ENCODE peak calls at places on chromosomes 13 and 19, in four cellular contexts. X is mucosa of descending colon, T is AG09309, G is ovary. W is an unnamed sample.

GRCh38 chr19:23070353-23070781 is 46.5 kb upstream of the ZNF730 start:
- DNase-seq in G (peak), T (no peak), X (peak), W (no peak)

GRCh38 chr19:46537136-46538097 is 41.8 kb upstream of the PNMA8B start:
- DNase-seq in T (no peak), X (peak), G (no peak), W (no peak)

GRCh38 chr19:42467437-42467760 is 24.7 kb upstream of the CXCL17 start:
- DNase-seq in G (no peak), T (no peak), X (peak), W (no peak)

GRCh38 chr13:30868806-30869470 is 37.1 kb upstream of the MEDAG start:
- DNase-seq in G (no peak), T (no peak), X (no peak), W (no peak)

GRCh38 chr19:42228640-42229039 is 8.5 kb downstream of the ZNF526 start:
- DNase-seq in X (no peak), T (no peak), G (no peak), W (no peak)

GRCh38 chr13:65540064-65540635 is 1690.0 kb downstream of the PCDH9 start:
- DNase-seq in X (no peak), G (no peak), T (no peak), W (no peak)

GRCh38 chr13:23822252-23822824 is 66.9 kb downstream of the MIPEP start:
- DNase-seq in X (no peak), G (no peak), T (no peak), W (no peak)

GRCh38 chr19:38134538-38135149 is 89.4 kb downstream of the DPF1 start:
- DNase-seq in G (no peak), X (peak), T (no peak), W (no peak)

GRCh38 chr13:40102854-40103253 is 447.4 kb downstream of the COG6 start:
- DNase-seq in G (peak), X (no peak), T (peak), W (no peak)

GRCh38 chr13:39349391-39349790 is 253.6 kb downstream of the LHFPL6 start:
- DNase-seq in X (no peak), T (no peak), G (no peak), W (no peak)

GRCh38 chr19:35755550-35756371 is 1.1 kb downstream of the HSPB6 start:
- DNase-seq in T (no peak), G (peak), X (peak), W (no peak)

GRCh38 chr19:10227215-10227971 is 3.7 kb downstream of the S1PR2 start:
- DNase-seq in T (no peak), X (no peak), G (peak), W (no peak)

GRCh38 chr13:26324867-26325266 is 70.9 kb downstream of the CDK8 start:
- DNase-seq in T (no peak), G (no peak), X (no peak), W (no peak)

GRCh38 chr19:2270572-2271515 is 11.1 kb downstream of the PEAK3 start:
- DNase-seq in T (no peak), X (peak), G (peak), W (no peak)

GRCh38 chr19:46745030-46745429 is 827 bp upstream of the FKRP start:
- DNase-seq in G (no peak), X (no peak), T (no peak), W (no peak)

GRCh38 chr13:94658926-94659649 is 53.3 kb downstream of the SOX21 start:
- DNase-seq in G (no peak), X (no peak), T (no peak), W (no peak)

GRCh38 chr13:30832845-30833332 is 73.2 kb upstream of the MEDAG start:
- DNase-seq in G (peak), T (no peak), X (peak), W (no peak)

GRCh38 chr19:4375620-4376228 is 24.6 kb downstream of the SH3GL1 start:
- DNase-seq in G (no peak), T (peak), X (no peak), W (no peak)

GRCh38 chr19:46728693-46729339 is 11.9 kb upstream of the PRKD2 start:
- DNase-seq in G (peak), T (no peak), X (peak), W (no peak)

GRCh38 chr19:33132425-33132824 is 511 bp downstream of the WDR88 start:
- DNase-seq in T (no peak), X (no peak), G (no peak), W (no peak)
- TF ChIP-seq CTCF in T (peak), X (no peak), G (no peak), W (peak)

GRCh38 chr19:6800991-6801396 is 28.5 kb downstream of the VAV1 start:
- DNase-seq in T (peak), G (no peak), X (no peak), W (peak)
- H3K4me3 ChIP-seq in T (no peak), G (no peak), X (no peak), W (peak)

GRCh38 chr13:99087130-99087953 is 109.5 kb upstream of the DOCK9 start:
- DNase-seq in T (peak), X (peak), G (peak), W (no peak)
- TF ChIP-seq CTCF in T (peak), X (peak), G (no peak), W (peak)

GRCh38 chr13:42113478-42113877 is 65.0 kb downstream of the DGKH start:
- DNase-seq in X (no peak), T (no peak), G (no peak), W (no peak)
- H3K4me3 ChIP-seq in X (no peak), T (no peak), G (no peak), W (no peak)

DNA sequence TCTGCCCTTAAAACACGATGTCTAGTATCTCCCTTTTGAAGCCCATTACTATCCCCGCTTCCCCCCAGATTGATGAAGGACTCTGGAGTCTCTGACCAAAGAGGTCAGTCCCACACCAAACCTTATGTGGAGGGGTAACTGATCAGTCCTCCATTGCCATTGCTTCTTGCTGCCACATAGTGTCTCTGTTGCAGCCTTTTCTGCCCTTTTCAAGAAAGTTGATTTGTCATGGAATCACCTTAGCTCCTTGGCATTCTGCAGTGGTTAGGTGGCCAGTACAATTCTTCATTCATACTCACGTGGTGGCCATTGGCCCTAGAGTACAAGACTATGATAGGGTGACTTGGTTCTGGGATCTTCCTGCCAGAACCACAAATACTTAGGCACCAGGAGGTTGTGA is 8.4 kb upstream of the HTR2A start:
- DNase-seq in T (no peak), X (no peak), G (no peak), W (no peak)
- TF ChIP-seq CTCF in T (peak), X (no peak), G (no peak), W (peak)

W was measured in AG04449.